ENCODE peak calls at places on chromosomes 5 and 9, in four cellular contexts. U is endodermal cell, K is fibroblast of pulmonary artery, O is left ventricle myocardium inferior. J is an unnamed sample.
A peak's percentile ranks its signal among the peaks of the same experiment; 100 is the strongest.

GRCh38 chr5:108765647-108766046 is 17.9 kb downstream of the FER start:
- DNase-seq in O (no peak), U (no peak), K (no peak), J (no peak)

GRCh38 chr9:90455316-90455715 is 187.3 kb downstream of the DIRAS2 start:
- DNase-seq in K (no peak), O (no peak), U (no peak), J (no peak)

GRCh38 chr5:156526081-156527017 is 199.4 kb downstream of the SGCD start:
- DNase-seq in K (no peak), O (no peak), U (no peak), J (no peak)

GRCh38 chr5:83974151-83974822 is 253.6 kb upstream of the HAPLN1 start:
- DNase-seq in K (no peak), U (peak; percentile 51), O (no peak), J (no peak)

GRCh38 chr5:180090098-180090768 is 18.7 kb upstream of the RNF130 start:
- DNase-seq in U (peak; percentile 97), O (peak; percentile 77), K (peak; percentile 78), J (peak; percentile 97)

GRCh38 chr5:57262533-57262932 is 88.7 kb downstream of the GPBP1 start:
- DNase-seq in K (no peak), U (no peak), O (no peak), J (no peak)

GRCh38 chr9:2228132-2228531 is 213.0 kb downstream of the SMARCA2 start:
- DNase-seq in K (no peak), O (no peak), U (peak; percentile 82), J (no peak)

GRCh38 chr5:56366986-56367385 is 133.9 kb upstream of the ANKRD55 start:
- DNase-seq in U (no peak), K (no peak), O (no peak), J (no peak)

GRCh38 chr9:121122450-121123032 is 47.8 kb downstream of the CNTRL start:
- DNase-seq in O (no peak), U (no peak), K (peak; percentile 4), J (peak; percentile 45)

GRCh38 chr5:33726422-33727165 is 165.2 kb downstream of the ADAMTS12 start:
- DNase-seq in U (no peak), K (peak; percentile 42), O (no peak), J (peak; percentile 79)

GRCh38 chr5:91126448-91126847 is 256.7 kb downstream of the ARRDC3 start:
- DNase-seq in U (no peak), O (no peak), K (peak; percentile 82), J (no peak)

GRCh38 chr9:87812375-87813118 is 70.1 kb upstream of the SPATA31E1 start:
- DNase-seq in O (no peak), K (peak; percentile 77), U (peak; percentile 75), J (peak; percentile 80)

GRCh38 chr9:8816361-8816760 is 1016.8 kb upstream of the DMAC1 start:
- DNase-seq in K (no peak), O (no peak), U (no peak), J (no peak)

GRCh38 chr9:136055715-136056545 is 39.2 kb downstream of the NACC2 start:
- DNase-seq in O (no peak), U (peak; percentile 73), K (no peak), J (peak; percentile 39)

GRCh38 chr5:115524199-115524598 is 20.4 kb downstream of the FEM1C start:
- DNase-seq in K (no peak), U (no peak), O (no peak), J (no peak)

GRCh38 chr5:115594343-115595047 is 7.8 kb downstream of the TICAM2 start:
- DNase-seq in K (peak; percentile 46), O (no peak), U (no peak), J (no peak)

GRCh38 chr9:137138058-137138697 is 776 bp upstream of the GRIN1 start:
- DNase-seq in O (no peak), K (no peak), U (peak; percentile 75), J (peak; percentile 91)

GRCh38 chr5:102450313-102450990 is 48.3 kb downstream of the SLCO6A1 start:
- DNase-seq in K (peak; percentile 0), O (no peak), U (peak; percentile 64), J (no peak)

GRCh38 chr9:121299467-121300282 is 31.7 kb downstream of the GSN start:
- DNase-seq in K (peak; percentile 47), O (peak; percentile 93), U (peak; percentile 78), J (peak; percentile 94)

GRCh38 chr5:170551076-170551475 is 47.3 kb downstream of the KCNIP1 start:
- DNase-seq in K (no peak), U (peak; percentile 17), O (no peak), J (no peak)

GRCh38 chr5:102629827-102630605 is 125.1 kb upstream of the PAM start:
- DNase-seq in O (no peak), K (no peak), U (no peak), J (no peak)

GRCh38 chr5:132059696-132060500 is 557 bp upstream of the IL3 start:
- DNase-seq in K (no peak), O (peak; percentile 11), U (peak; percentile 35), J (peak; percentile 83)

GRCh38 chr5:76836585-76836984 is 13.2 kb upstream of the S100Z start:
- DNase-seq in U (no peak), K (no peak), O (no peak), J (no peak)

GRCh38 chr5:176508603-176509002 is 28.6 kb downstream of the RNF44 start:
- DNase-seq in K (peak; percentile 15), O (no peak), U (no peak), J (no peak)

GRCh38 chr5:50874277-50874984 is 208.0 kb downstream of the PARP8 start:
- DNase-seq in K (no peak), U (no peak), O (no peak), J (no peak)

GRCh38 chr5:54285573-54286124 is 24.7 kb downstream of the ARL15 start:
- DNase-seq in O (no peak), U (no peak), K (no peak), J (no peak)

GRCh38 chr9:86599565-86599964 is 245.4 kb upstream of the TUT7 start:
- DNase-seq in O (no peak), U (no peak), K (no peak), J (no peak)

GRCh38 chr5:157761690-157762611 is 18.4 kb downstream of the LSM11 start:
- DNase-seq in U (peak; percentile 62), O (no peak), K (peak; percentile 83), J (no peak)

GRCh38 chr9:95360866-95361265 is 43.4 kb upstream of the FANCC start:
- DNase-seq in O (no peak), U (peak; percentile 63), K (no peak), J (no peak)

GRCh38 chr5:34749431-34749872 is 89.5 kb upstream of the TTC23L start:
- DNase-seq in U (no peak), O (no peak), K (peak; percentile 68), J (no peak)

GRCh38 chr9:37999501-38000189 is 69.4 kb downstream of the SHB start:
- DNase-seq in U (no peak), K (no peak), O (no peak), J (peak; percentile 87)

GRCh38 chr9:131677445-131678180 is 62.3 kb downstream of the RAPGEF1 start:
- DNase-seq in U (no peak), K (peak; percentile 77), O (no peak), J (peak; percentile 88)

DNA sequence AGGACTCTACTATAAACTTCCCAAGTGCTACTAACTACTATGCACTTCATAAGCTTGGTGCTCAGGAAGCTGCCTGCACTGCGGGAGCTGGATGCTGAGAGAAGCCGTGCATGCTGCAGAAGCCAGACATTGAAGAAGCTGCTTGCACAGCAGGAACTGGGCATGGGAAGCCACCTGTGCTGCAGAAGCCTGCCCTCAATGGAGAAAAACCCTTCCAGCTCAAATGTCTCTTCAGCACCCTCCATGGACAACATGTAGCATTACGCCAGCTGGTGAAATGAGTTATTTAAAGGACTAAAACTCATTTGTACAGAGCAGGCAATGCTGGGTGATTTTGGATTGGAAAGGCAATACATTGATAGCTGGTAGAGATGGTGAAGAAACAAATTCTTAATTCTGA is 247.2 kb downstream of the KIF4B start:
- DNase-seq in K (no peak), U (peak; percentile 69), O (no peak), J (no peak)
- TF ChIP-seq CTCF in K (no peak), U (peak; percentile 77), O (peak; percentile 39), J (no peak)

GRCh38 chr5:14872070-14872989 is 752 bp upstream of the ANKH start:
- DNase-seq in K (peak; percentile 45), O (peak; percentile 83), U (peak; percentile 75), J (peak; percentile 88)

GRCh38 chr5:14870347-14871083 is 1.1 kb downstream of the ANKH start:
- DNase-seq in O (peak; percentile 39), K (no peak), U (no peak), J (peak; percentile 64)

GRCh38 chr5:14871084-14871572 is 450 bp downstream of the ANKH start:
- DNase-seq in K (no peak), O (peak; percentile 27), U (no peak), J (peak; percentile 67)

GRCh38 chr5:14873093-14873492 is 1.5 kb upstream of the ANKH start:
- DNase-seq in O (peak; percentile 21), K (no peak), U (peak; percentile 69), J (no peak)

DNA sequence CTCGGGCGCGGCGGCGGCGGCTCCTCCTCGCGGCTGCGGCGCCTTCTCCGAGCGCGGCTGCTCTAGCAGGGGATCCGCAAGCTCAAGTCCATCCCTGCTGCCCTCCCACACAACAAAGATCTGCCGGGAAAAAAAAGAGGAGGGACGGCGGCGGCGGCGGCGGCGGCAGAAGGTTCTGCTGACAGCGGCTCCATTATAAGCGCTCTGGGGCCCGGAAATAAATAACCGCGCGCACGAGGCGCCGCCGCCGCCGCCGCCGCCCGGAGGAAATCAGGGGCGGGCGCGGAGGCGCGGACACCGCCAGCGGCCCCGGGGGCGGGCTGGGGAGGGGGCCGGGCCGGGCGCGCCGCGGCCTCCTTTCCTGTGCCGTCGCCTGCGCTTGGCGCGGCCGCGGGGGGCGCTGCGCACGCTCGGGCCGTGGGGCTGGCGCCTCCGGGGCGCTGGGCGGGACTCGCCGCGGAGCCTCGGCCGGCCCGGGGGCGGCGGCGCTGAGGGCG is at the start of gene ANKH:
- DNase-seq in U (peak; percentile 88), O (peak; percentile 86), K (peak; percentile 75), J (peak; percentile 98)
- TF ChIP-seq CTCF in U (no peak), O (no peak), K (no peak), J (no peak)

DNA sequence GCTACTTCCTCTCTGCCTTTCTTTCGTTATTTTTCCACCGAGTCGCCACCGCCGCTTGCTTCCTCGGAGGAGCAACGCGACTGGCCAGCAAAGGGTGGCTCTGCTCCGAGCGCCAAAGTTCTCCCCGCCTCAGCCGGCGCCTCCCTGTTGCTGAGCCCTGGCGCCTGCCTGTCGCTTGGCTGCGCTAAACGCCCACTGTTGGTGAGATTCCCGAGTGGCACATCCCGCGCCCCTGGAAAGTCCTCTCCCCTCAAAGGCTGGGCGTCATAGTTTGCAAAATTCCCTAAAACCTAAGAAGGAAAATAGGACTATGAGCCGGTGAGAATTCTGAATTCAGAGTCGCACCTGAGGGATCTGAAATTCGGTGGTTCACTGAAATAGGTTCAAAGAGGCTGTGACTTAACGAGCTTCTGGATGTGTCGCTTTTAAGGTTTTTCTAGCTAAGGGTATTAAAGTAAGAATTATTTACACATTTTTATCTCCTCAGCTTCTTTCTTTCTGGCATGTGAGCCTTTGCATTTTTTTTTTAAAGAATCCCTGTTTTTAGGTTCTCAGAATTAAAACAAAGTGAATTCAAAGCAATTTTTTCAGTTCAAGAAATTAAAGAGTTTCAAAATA is at the start of gene GRIN3A:
- DNase-seq in U (peak; percentile 82), K (no peak), O (peak; percentile 36), J (no peak)
- TF ChIP-seq CTCF in U (peak; percentile 23), K (no peak), O (peak; percentile 38), J (no peak)

GRCh38 chr9:3906437-3907213 is 380.8 kb upstream of the RFX3 start:
- DNase-seq in K (peak; percentile 96), U (no peak), O (no peak), J (peak; percentile 89)
- TF ChIP-seq CTCF in K (peak; percentile 26), U (no peak), O (no peak), J (no peak)

J was measured in osteoblast.